ENCODE peak calls at places on chromosomes 13 and 19, in four cellular contexts. V, U, B and H are unnamed samples.

GRCh38 chr19:49125025-49125731 is 5.8 kb downstream of the PPFIA3 start:
- DNase-seq in V (no peak), U (no peak), B (no peak), H (no peak)

GRCh38 chr13:59103004-59103768 is 1060.5 kb downstream of the DIAPH3 start:
- DNase-seq in V (peak; percentile 86), U (no peak), B (no peak), H (no peak)

GRCh38 chr19:19315444-19315843 is 4.9 kb downstream of the SUGP1 start:
- DNase-seq in V (no peak), U (no peak), B (no peak), H (no peak)

GRCh38 chr13:25690582-25690981 is 318.8 kb downstream of the ATP8A2 start:
- DNase-seq in V (no peak), U (no peak), B (no peak), H (no peak)

GRCh38 chr13:44364601-44365000 is 9.0 kb upstream of the SERP2 start:
- DNase-seq in V (peak; percentile 83), U (no peak), B (no peak), H (no peak)

GRCh38 chr13:21637296-21637695 is 33.3 kb upstream of the MICU2 start:
- DNase-seq in V (peak; percentile 77), U (no peak), B (no peak), H (no peak)

GRCh38 chr13:101453784-101454201 is 1.3 kb downstream of the ITGBL1 start:
- DNase-seq in V (no peak), U (no peak), B (peak; percentile 71), H (no peak)

GRCh38 chr19:18848860-18849661 is 17.3 kb downstream of the UPF1 start:
- DNase-seq in V (no peak), U (no peak), B (peak; percentile 91), H (no peak)

GRCh38 chr19:55703790-55704215 is 28.8 kb downstream of the EPN1 start:
- DNase-seq in V (peak; percentile 6), U (peak; percentile 25), B (peak; percentile 65), H (no peak)

GRCh38 chr13:80562423-80562822 is 221.5 kb upstream of the SPRY2 start:
- DNase-seq in V (no peak), U (no peak), B (no peak), H (no peak)

GRCh38 chr19:3508771-3509535 is 2.8 kb downstream of the FZR1 start:
- DNase-seq in V (peak; percentile 41), U (no peak), B (no peak), H (no peak)

GRCh38 chr13:71865858-71866172 is 1.2 kb downstream of the DACH1 start:
- DNase-seq in V (peak; percentile 20), U (no peak), B (no peak), H (no peak)

GRCh38 chr19:55492362-55492944 is 4.2 kb downstream of the SSC5D start:
- DNase-seq in V (no peak), U (no peak), B (no peak), H (no peak)

GRCh38 chr13:99384468-99384867 is 77.3 kb upstream of the GPR183 start:
- DNase-seq in V (no peak), U (no peak), B (no peak), H (no peak)

GRCh38 chr13:34657716-34658115 is 284.4 kb upstream of the NBEA start:
- DNase-seq in V (peak; percentile 89), U (no peak), B (no peak), H (no peak)

GRCh38 chr19:32878988-32879387 is 9.4 kb upstream of the SLC7A9 start:
- DNase-seq in V (no peak), U (no peak), B (no peak), H (no peak)

GRCh38 chr19:2053601-2054389 is 2.8 kb upstream of the MKNK2 start:
- DNase-seq in V (no peak), U (no peak), B (peak; percentile 72), H (no peak)

GRCh38 chr19:50361290-50362029 is 4.0 kb downstream of the NAPSA start:
- DNase-seq in V (no peak), U (no peak), B (no peak), H (peak; percentile 21)

GRCh38 chr19:32614916-32615315 is 33.9 kb downstream of the PDCD5 start:
- DNase-seq in V (no peak), U (no peak), B (peak; percentile 12), H (peak; percentile 57)

GRCh38 chr19:13207237-13208130 is 57.3 kb downstream of the IER2 start:
- DNase-seq in V (no peak), U (no peak), B (no peak), H (no peak)

GRCh38 chr13:60572003-60572792 is 175.2 kb downstream of the TDRD3 start:
- DNase-seq in V (peak; percentile 84), U (no peak), B (no peak), H (no peak)

GRCh38 chr19:32404939-32405430 is 585 bp upstream of the DPY19L3 start:
- DNase-seq in V (peak; percentile 41), U (no peak), B (peak; percentile 84), H (no peak)

GRCh38 chr19:49855676-49856573 is 5.0 kb downstream of the PTOV1 start:
- DNase-seq in V (no peak), U (no peak), B (no peak), H (no peak)

GRCh38 chr19:16457195-16457953 is 14.4 kb downstream of the EPS15L1 start:
- DNase-seq in V (peak; percentile 61), U (no peak), B (peak; percentile 81), H (no peak)

GRCh38 chr19:2962018-2962670 is 15.2 kb upstream of the TLE6 start:
- DNase-seq in V (peak; percentile 53), U (peak; percentile 33), B (no peak), H (no peak)

GRCh38 chr19:41657157-41657556 is 30.3 kb upstream of the CEACAM4 start:
- DNase-seq in V (no peak), U (no peak), B (no peak), H (no peak)

GRCh38 chr19:49854861-49855263 is 3.9 kb downstream of the PTOV1 start:
- DNase-seq in V (no peak), U (no peak), B (peak; percentile 66), H (no peak)

GRCh38 chr19:29680447-29680846 is 15.2 kb downstream of the PLEKHF1 start:
- DNase-seq in V (no peak), U (peak; percentile 77), B (no peak), H (no peak)

GRCh38 chr19:44820648-44821609 is 12.0 kb downstream of the BCAM start:
- DNase-seq in V (no peak), U (no peak), B (peak; percentile 96), H (no peak)

GRCh38 chr19:50464348-50464747 is 12.0 kb upstream of the EMC10 start:
- DNase-seq in V (no peak), U (no peak), B (no peak), H (no peak)

GRCh38 chr13:98293570-98294142 is 116.6 kb upstream of the RNF113B start:
- DNase-seq in V (peak; percentile 64), U (no peak), B (no peak), H (no peak)

GRCh38 chr13:98293103-98293502 is 116.0 kb upstream of the RNF113B start:
- DNase-seq in V (no peak), U (no peak), B (no peak), H (no peak)

GRCh38 chr13:98290261-98290660 is 113.2 kb upstream of the RNF113B start:
- DNase-seq in V (no peak), U (no peak), B (no peak), H (no peak)

GRCh38 chr13:98289339-98289935 is 112.4 kb upstream of the RNF113B start:
- DNase-seq in V (peak; percentile 44), U (no peak), B (no peak), H (no peak)

GRCh38 chr13:98291658-98292057 is 114.6 kb upstream of the RNF113B start:
- DNase-seq in V (no peak), U (no peak), B (no peak), H (no peak)
- TF ChIP-seq CTCF in V (no peak), U (no peak), B (no peak), H (no peak)

GRCh38 chr19:35739275-35740107 is 2.8 kb downstream of the IGFLR1 start:
- DNase-seq in V (no peak), U (no peak), B (no peak), H (peak; percentile 87)

GRCh38 chr19:35738887-35739229 is 3.4 kb downstream of the IGFLR1 start:
- DNase-seq in V (no peak), U (no peak), B (no peak), H (no peak)

GRCh38 chr19:35734889-35735288 is 7.4 kb downstream of the IGFLR1 start:
- DNase-seq in V (no peak), U (no peak), B (no peak), H (no peak)

GRCh38 chr19:35738021-35738886 is 4.0 kb downstream of the IGFLR1 start:
- DNase-seq in V (no peak), U (no peak), B (no peak), H (peak; percentile 82)

GRCh38 chr19:35736913-35737886 is 5.1 kb downstream of the IGFLR1 start:
- DNase-seq in V (no peak), U (no peak), B (no peak), H (no peak)
- TF ChIP-seq CTCF in V (no peak), U (peak; percentile 21), B (no peak), H (peak; percentile 41)

DNA sequence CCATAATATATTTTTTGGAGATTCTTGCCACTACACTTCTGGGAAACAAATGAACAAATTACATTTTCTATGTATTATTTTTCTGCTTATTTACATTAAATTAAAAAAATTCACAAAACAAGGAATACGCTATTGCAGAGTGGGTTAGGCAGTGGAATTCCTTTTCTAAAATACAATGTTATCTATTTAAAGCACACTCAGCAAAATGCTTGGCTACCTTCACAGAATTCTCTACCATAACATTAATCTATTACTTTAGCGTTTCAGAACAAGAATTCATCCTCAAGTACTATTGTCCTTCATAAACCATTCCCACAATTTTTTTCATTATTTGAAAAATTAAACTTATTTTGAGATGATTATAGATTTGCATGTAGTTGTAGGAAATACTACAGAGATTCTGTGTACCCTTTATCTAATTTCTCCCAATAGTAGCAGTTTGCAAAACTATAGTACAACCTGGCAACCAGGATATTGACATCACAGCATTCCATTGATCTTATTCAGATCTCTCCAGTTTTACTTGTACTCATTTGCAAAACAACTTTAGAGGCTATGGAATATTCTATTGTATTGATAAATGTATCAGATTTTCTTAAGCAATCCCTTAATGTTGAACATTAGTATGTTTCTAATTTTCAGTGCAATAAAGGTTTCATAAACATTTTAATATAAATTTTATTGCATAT is 120.9 kb downstream of the DLEU7 start:
- DNase-seq in V (peak; percentile 31), U (no peak), B (no peak), H (no peak)
- TF ChIP-seq CTCF in V (no peak), U (no peak), B (no peak), H (no peak)

DNA sequence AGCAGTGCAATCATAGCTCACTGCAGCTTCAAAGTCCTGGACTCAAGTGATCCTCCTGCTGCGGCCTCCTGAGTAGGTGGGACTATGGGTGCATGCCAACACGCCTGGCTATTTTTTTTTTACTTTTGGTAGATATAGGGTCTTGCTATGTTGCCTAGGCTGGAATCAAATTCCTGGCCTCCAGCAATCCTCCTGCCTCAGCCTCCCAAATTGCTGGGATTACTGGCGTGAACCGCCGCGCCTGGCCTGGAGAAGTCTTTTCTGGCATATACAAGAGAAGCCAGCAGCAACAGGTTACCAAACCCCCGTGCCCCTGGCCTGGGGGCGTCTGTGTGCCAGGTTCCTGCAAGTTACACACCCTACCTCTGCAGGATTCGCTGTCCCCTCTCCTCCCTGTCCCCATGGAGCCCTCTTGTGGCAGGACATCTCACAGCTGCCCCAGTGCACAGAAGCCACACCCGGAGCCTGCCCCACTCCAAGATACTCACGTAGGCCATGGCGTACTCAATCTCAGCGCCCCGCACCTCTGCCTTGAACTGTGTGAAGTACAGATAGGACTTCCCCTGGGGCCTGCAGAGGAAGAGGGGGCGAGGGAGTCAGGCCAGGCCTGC is 9.9 kb downstream of the MYDGF start:
- DNase-seq in V (no peak), U (no peak), B (no peak), H (no peak)
- TF ChIP-seq CTCF in V (no peak), U (no peak), B (no peak), H (peak; percentile 52)

GRCh38 chr13:106867249-106867648 is 299.3 kb upstream of the ARGLU1 start:
- DNase-seq in V (peak; percentile 2), U (no peak), B (no peak), H (no peak)

GRCh38 chr13:106865706-106866288 is 297.9 kb upstream of the ARGLU1 start:
- DNase-seq in V (no peak), U (no peak), B (no peak), H (no peak)
- TF ChIP-seq CTCF in V (no peak), U (no peak), B (no peak), H (no peak)